ENCODE peak calls at places on chromosomes 1 and 21, in four cellular contexts. Z, M, A and K are unnamed samples.

GRCh38 chr21:41100826-41101550 is 67.0 kb upstream of the BACE2 start:
- DNase-seq in Z (no peak), A (no peak), M (no peak), K (no peak)

GRCh38 chr1:170533331-170533730 is 1.4 kb downstream of the GORAB start:
- DNase-seq in M (no peak), Z (peak; percentile 17), A (no peak), K (no peak)

GRCh38 chr1:175317309-175317708 is 124.7 kb upstream of the KIAA0040 start:
- DNase-seq in Z (peak; percentile 24), M (peak; percentile 13), A (no peak), K (no peak)

GRCh38 chr21:17853393-17854275 is 34.5 kb upstream of the C21orf91 start:
- DNase-seq in A (no peak), Z (no peak), M (no peak), K (no peak)

GRCh38 chr1:197360068-197360467 is 92.0 kb downstream of the CRB1 start:
- DNase-seq in M (no peak), Z (no peak), A (no peak), K (no peak)

GRCh38 chr1:167673285-167673684 is 43.3 kb downstream of the RCSD1 start:
- DNase-seq in Z (no peak), A (no peak), M (no peak), K (no peak)

GRCh38 chr1:20533635-20534034 is 18.7 kb upstream of the FAM43B start:
- DNase-seq in Z (no peak), A (no peak), M (no peak), K (no peak)

GRCh38 chr1:71038942-71039341 is 8.7 kb downstream of the PTGER3 start:
- DNase-seq in A (no peak), Z (no peak), M (no peak), K (no peak)

GRCh38 chr1:195851804-195852203 is 756.4 kb downstream of the KCNT2 start:
- DNase-seq in Z (no peak), M (no peak), A (no peak), K (no peak)

GRCh38 chr1:43251024-43251423 is 18.8 kb upstream of the TMEM125 start:
- DNase-seq in Z (no peak), A (no peak), M (no peak), K (no peak)

GRCh38 chr1:115070993-115071661 is 18.2 kb downstream of the TSPAN2 start:
- DNase-seq in M (no peak), A (no peak), Z (no peak), K (no peak)

GRCh38 chr1:115068780-115069179 is 20.5 kb downstream of the TSPAN2 start:
- DNase-seq in M (no peak), Z (no peak), A (no peak), K (no peak)

GRCh38 chr1:115067460-115067859 is 21.8 kb downstream of the TSPAN2 start:
- DNase-seq in M (no peak), Z (no peak), A (no peak), K (no peak)

GRCh38 chr1:115069186-115069585 is 20.1 kb downstream of the TSPAN2 start:
- DNase-seq in A (no peak), Z (no peak), M (no peak), K (no peak)

DNA sequence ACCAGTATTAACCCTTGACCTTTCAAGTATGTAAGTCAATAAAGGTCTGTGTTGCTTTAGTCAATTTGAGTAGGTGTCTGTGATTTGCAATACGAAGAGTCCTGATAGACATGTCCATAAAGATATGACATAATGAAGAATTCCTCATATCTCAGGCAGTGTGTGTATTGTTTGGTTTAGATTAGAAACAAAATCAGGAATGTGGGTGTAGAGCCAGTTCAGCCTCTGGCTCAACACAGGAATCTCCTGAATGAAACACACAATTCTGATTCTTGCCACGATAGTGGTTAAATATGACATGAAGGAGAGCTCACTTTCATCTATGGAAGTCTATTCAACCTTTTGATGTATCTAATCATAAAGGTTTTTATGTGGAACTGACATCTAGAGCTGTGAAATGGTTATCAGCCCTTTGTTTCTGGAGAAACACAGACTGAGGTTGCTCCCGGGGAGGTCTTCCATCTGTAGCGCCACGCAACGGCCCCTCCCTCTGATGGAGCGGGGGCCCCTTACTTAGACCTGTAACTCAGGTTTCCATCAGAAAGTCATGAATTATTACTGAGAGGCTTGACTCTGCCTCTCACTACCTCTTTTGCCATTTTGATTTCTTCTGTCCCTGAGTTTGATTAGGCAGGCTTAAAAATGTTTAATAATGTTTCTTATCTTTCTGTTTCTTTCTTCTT is 19.5 kb downstream of the TSPAN2 start:
- DNase-seq in M (no peak), Z (no peak), A (no peak), K (no peak)
- H3K27ac ChIP-seq in M (no peak overlapping the region), Z (no peak overlapping the region), A (no peak overlapping the region), K (no peak overlapping the region)

DNA sequence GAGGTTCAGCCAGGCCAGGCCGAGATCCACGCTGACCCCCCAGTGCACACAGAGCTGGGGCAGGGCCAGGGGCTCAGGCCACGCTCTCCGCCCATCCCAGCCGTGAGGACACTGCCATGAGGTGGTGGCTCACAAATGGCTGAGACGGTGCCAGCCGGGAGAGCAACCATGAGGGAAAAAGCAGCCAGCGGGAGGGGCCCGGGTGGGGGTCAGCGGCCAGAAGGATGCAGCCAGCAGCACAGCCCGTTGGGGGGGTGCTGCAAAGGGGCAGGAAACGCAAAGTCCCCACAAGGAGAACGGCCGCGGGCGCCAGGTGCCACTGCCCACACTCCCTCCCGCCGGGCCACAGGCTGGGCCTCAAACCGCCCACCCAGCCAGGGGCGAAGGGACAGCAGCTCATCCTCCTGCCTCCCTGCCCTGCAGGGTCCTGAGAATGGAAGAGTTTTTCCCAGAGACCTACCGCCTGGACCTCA is 8.3 kb downstream of the TTLL10 start:
- DNase-seq in A (no peak), M (no peak), Z (no peak), K (no peak)
- TF ChIP-seq TCF7L2 in A (no peak), M (no peak), Z (no peak), K (no peak)

DNA sequence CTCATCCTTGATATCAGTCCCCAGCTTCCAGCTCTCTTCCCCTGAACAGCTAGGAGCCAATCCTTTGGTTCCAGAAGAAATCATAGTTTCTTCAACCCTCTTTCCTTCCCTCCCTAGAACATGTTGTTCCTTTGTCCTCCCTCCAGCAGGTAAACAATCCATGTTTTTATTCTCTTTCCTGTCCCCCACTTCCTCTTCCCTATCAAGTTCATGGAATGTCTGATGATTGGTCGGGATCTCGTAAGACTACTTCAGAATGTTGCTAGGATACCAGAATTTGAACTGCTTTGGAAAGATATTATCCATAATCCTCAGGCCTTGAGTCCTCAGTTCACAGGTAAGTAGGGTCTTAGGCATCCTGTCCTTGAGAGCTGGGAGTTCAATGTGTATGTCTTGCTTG is 23.1 kb upstream of the SLC27A3 start:
- DNase-seq in Z (no peak), M (no peak), A (no peak), K (no peak)
- H3K27ac ChIP-seq in Z (no peak overlapping the region), M (no peak overlapping the region), A (no peak overlapping the region), K (no peak overlapping the region)

GRCh38 chr1:204830671-204831585 is 39.7 kb upstream of the NFASC start:
- DNase-seq in Z (no peak), A (no peak), M (no peak), K (no peak)
- TF ChIP-seq TCF7L2 in Z (no peak), A (no peak), M (no peak), K (no peak)

GRCh38 chr1:204476563-204476962 is 18.0 kb downstream of the PIK3C2B start:
- DNase-seq in M (no peak), A (no peak), Z (no peak), K (no peak)

GRCh38 chr1:204478166-204478899 is 16.3 kb downstream of the PIK3C2B start:
- DNase-seq in M (no peak), Z (no peak), A (no peak), K (no peak)

GRCh38 chr1:204475651-204476432 is 18.8 kb downstream of the PIK3C2B start:
- DNase-seq in A (no peak), M (no peak), Z (no peak), K (no peak)

GRCh38 chr1:204478921-204479320 is 15.7 kb downstream of the PIK3C2B start:
- DNase-seq in Z (no peak), M (no peak), A (no peak), K (no peak)

DNA sequence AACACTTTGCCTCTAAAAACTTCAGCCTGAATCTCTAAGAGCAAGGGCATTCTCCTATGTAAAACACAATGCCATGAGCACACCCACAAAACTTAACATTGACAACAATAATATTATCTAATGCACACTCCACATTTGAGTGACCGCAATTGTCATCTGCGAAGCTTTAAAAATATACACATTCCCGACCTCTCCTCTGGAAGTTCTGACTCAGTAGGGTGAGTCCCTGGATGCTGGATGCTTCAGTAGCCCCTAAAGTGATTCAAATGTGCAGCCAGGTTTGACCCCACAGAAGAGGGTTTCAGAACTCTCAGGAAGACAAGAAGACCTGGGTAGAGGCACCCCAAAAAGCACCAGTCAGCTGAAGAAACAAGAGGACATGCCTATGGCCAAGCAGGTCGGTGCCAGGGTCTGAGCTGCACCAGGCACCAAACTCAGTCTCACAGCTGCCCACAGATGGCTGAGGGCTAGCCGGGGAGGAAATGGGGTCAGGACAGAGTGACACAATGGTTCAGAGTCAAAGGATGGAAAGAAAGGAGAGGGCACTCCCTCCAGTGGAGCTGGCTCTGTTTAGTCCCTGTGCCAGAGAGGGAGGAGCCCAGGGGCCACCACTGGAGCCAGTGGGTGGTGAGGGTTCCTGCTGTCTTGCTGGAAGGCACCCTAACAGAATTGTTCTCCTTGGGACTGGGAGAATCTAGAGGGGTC is 17.4 kb downstream of the PIK3C2B start:
- DNase-seq in M (no peak), Z (no peak), A (no peak), K (no peak)
- H3K27ac ChIP-seq in M (no peak overlapping the region), Z (no peak overlapping the region), A (no peak overlapping the region), K (no peak overlapping the region)

DNA sequence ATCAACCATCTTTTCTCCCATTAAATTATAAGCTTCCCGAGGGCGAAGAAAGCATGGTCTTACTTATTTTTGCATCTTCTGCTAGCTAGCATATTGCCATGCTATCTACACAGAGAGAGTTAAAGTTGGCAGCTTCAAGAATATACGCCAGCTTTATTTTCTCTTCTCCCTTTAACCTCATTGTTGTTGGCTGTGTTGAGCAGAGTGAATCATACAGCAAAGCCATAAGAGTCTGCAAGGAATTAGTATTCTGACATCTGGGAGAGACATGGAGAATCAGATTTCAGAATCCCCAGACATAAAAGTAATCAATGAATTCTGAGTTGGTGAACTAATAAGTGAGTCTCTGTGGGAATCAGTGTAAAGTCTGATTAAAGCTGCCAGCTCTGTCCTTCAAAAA is 649.6 kb upstream of the PTBP2 start:
- DNase-seq in Z (no peak), A (no peak), M (no peak), K (no peak)
- TF ChIP-seq TCF7L2 in Z (no peak), A (no peak), M (no peak), K (no peak)

DNA sequence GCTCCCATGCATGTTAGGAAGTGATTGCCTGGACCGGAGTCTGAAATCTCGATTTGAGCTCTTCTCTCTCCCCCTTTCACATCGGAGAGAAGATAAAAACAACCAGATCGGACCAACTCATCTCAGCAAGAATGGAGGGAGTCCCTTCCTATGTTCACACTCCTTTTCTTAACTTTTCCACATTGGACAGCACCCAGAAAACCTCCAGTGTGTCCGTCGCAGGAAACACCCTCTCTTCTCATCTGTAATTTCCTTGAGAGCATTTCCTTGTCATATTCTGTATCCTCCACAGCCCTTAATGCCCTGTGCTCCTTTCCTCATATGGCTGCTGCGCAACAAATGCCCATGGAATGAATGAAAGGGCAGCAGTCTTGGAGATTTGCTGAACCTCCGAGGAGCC is 1.5 kb upstream of the TDRD10 start:
- DNase-seq in A (no peak), Z (no peak), M (no peak), K (no peak)
- H3K27ac ChIP-seq in A (no peak overlapping the region), Z (no peak overlapping the region), M (no peak overlapping the region), K (no peak overlapping the region)

DNA sequence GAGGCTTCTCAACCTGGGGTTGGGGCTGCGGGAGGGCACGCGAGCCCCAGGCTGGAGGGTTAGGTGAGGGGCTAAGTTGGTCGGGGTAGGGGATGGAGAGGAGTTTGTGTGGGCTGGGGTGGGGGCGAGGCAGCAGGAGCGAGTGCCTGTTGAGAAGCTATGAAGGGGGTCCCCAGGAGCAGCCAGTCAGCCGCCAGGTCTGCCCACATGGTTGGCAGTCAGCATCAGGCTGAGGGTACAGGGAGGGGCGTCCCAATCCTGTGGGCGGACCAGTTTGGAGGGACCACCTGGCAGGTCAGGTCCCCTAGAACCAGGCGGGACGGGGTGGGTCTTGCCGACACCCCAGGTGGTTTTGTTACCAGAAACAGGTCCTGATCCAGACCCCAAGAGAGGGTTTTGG is 400 bp upstream of the TRIM17 start:
- DNase-seq in Z (no peak), M (no peak), A (no peak), K (no peak)
- TF ChIP-seq TCF7L2 in Z (no peak), M (no peak), A (no peak), K (no peak)